ENCODE peak calls at places on chromosome 18, in four cellular contexts. V is endodermal cell, P is fibroblast of the aortic adventitia, Y is tibial nerve. B is an unnamed sample.

GRCh38 chr18:58183226-58183625 is 139.2 kb downstream of the NEDD4L start:
- DNase-seq in V (no peak), P (no peak), Y (no peak), B (no peak)

GRCh38 chr18:58611471-58612131 is 17.3 kb downstream of the ALPK2 start:
- DNase-seq in V (peak), P (peak), Y (no peak), B (no peak)

GRCh38 chr18:2847341-2848144 is 737 bp downstream of the EMILIN2 start:
- DNase-seq in V (peak), P (peak), Y (no peak), B (peak)

GRCh38 chr18:77530732-77531131 is 281.1 kb downstream of the GALR1 start:
- DNase-seq in V (peak), P (no peak), Y (no peak), B (no peak)

GRCh38 chr18:56522826-56523225 is 115.6 kb downstream of the TXNL1 start:
- DNase-seq in V (no peak), P (no peak), Y (no peak), B (no peak)

GRCh38 chr18:24928479-24928878 is 423.5 kb downstream of the ZNF521 start:
- DNase-seq in V (no peak), P (no peak), Y (no peak), B (no peak)

GRCh38 chr18:62210138-62210537 is 23.1 kb downstream of the RELCH start:
- DNase-seq in V (no peak), P (no peak), Y (no peak), B (no peak)

GRCh38 chr18:58316400-58316942 is 272.4 kb downstream of the NEDD4L start:
- DNase-seq in V (peak), P (no peak), Y (no peak), B (no peak)

DNA sequence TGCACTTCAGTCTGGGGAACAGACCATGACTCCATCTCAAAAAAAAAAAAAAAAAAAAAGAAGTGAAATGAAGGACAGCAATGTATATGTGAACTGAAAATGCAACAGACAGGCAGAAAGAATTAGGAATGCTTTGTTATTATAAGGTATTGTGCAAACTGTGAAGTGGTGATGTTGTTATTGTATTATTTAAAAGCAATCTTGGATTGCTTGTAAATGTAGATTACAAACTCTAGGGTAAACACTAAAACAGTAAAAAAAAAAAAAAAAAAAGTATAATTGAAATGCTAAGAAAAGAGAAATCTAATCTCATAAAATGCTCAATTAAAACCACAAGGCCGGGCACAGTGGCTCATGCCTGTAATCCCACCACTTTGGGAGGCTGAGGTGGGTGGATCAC is 25.3 kb downstream of the DYM start:
- DNase-seq in V (no peak), P (no peak), Y (no peak), B (no peak)
- TF ChIP-seq CTCF in V (no peak), P (no peak), Y (no peak), B (no peak)

GRCh38 chr18:23053756-23054457 is 81.4 kb upstream of the CABLES1 start:
- DNase-seq in V (peak), P (peak), Y (no peak), B (no peak)
- TF ChIP-seq CTCF in V (peak), P (peak), Y (no peak), B (no peak)

GRCh38 chr18:26456070-26456491 is 92.3 kb downstream of the KCTD1 start:
- DNase-seq in V (no peak), P (no peak), Y (no peak), B (no peak)
- TF ChIP-seq CTCF in V (no peak), P (no peak), Y (no peak), B (no peak)

GRCh38 chr18:70781860-70782453 is 493.1 kb downstream of the SOCS6 start:
- DNase-seq in V (peak), P (peak), Y (no peak), B (peak)
- TF ChIP-seq CTCF in V (peak), P (peak), Y (no peak), B (peak)

B was measured in mesothelial cell of epicardium.